ENCODE peak calls at places on chromosomes 6 and 20, in six cellular contexts. H is DMS 273 treated with DMSO at 0.1 percent for 48 hours, K is NCI-H748 treated with DMSO at 0.1 percent for 48 hours, E is activated T-cell treated with anti-CD3 and anti-CD28 coated beads for 24 hours, Q is hepatocyte, J is NCI-H1417. L is an unnamed sample.

GRCh38 chr20:11921326-11921725 is 3.6 kb downstream of the BTBD3 start:
- DNase-seq in H (no peak), K (peak; percentile 53), E (no peak), Q (no peak), J (peak; percentile 86), L (no peak)

GRCh38 chr20:25623225-25623735 is 534 bp downstream of the NANP start:
- DNase-seq in H (no peak), K (no peak), E (peak; percentile 8), Q (peak; percentile 61), J (peak; percentile 80), L (peak; percentile 69)

GRCh38 chr6:71181565-71181964 is 107.0 kb upstream of the OGFRL1 start:
- DNase-seq in H (no peak), K (no peak), E (no peak), Q (peak; percentile 66), J (no peak), L (no peak)

GRCh38 chr6:5960456-5960855 is 46.3 kb downstream of the NRN1 start:
- DNase-seq in H (no peak), K (no peak), E (no peak), Q (no peak), J (no peak), L (no peak)

GRCh38 chr6:84280030-84280429 is 52.6 kb upstream of the CEP162 start:
- DNase-seq in H (no peak), K (no peak), E (no peak), Q (no peak), J (no peak), L (no peak)

GRCh38 chr6:37585523-37585905 is 85.8 kb upstream of the CCDC167 start:
- DNase-seq in H (no peak), K (no peak), E (no peak), Q (no peak), J (no peak), L (no peak)

GRCh38 chr6:93678841-93679454 is 259.6 kb upstream of the EPHA7 start:
- DNase-seq in H (no peak), K (peak; percentile 64), E (no peak), Q (no peak), J (peak; percentile 39), L (no peak)

GRCh38 chr6:80094017-80094416 is 12.5 kb upstream of the BCKDHB start:
- DNase-seq in H (no peak), K (no peak), E (no peak), Q (peak; percentile 28), J (peak; percentile 26), L (peak; percentile 12)

GRCh38 chr6:15513801-15514711 is 148.8 kb downstream of the DTNBP1 start:
- DNase-seq in H (no peak), K (no peak), E (no peak), Q (no peak), J (no peak), L (no peak)

GRCh38 chr6:128569737-128570438 is 49.5 kb upstream of the PTPRK start:
- DNase-seq in H (no peak), K (no peak), E (no peak), Q (peak; percentile 18), J (no peak), L (no peak)

GRCh38 chr6:163522033-163522432 is 107.5 kb downstream of the QKI start:
- DNase-seq in H (no peak), K (no peak), E (no peak), Q (no peak), J (no peak), L (no peak)

GRCh38 chr6:26217714-26218075 is 130.5 kb downstream of the HFE start:
- DNase-seq in H (no peak), K (no peak), E (no peak), Q (no peak), J (peak; percentile 72), L (peak; percentile 83)

GRCh38 chr6:157514659-157515496 is 133.9 kb downstream of the ZDHHC14 start:
- DNase-seq in H (no peak), K (no peak), E (no peak), Q (peak; percentile 35), J (no peak), L (no peak)

GRCh38 chr6:30409184-30409583 is 64.2 kb downstream of the RPP21 start:
- DNase-seq in H (no peak), K (no peak), E (no peak), Q (no peak), J (no peak), L (no peak)

GRCh38 chr6:40755749-40756452 is 168.7 kb upstream of the LRFN2 start:
- DNase-seq in H (no peak), K (no peak), E (no peak), Q (peak; percentile 63), J (no peak), L (no peak)

GRCh38 chr6:160424256-160424655 is 76.1 kb downstream of the SLC22A3 start:
- DNase-seq in H (no peak), K (no peak), E (no peak), Q (no peak), J (no peak), L (no peak)

GRCh38 chr20:57342829-57343228 is 8.2 kb upstream of the RAE1 start:
- DNase-seq in H (no peak), K (no peak), E (no peak), Q (no peak), J (no peak), L (no peak)

GRCh38 chr6:77143659-77144447 is 319.4 kb downstream of the HTR1B start:
- DNase-seq in H (no peak), K (no peak), E (no peak), Q (no peak), J (no peak), L (peak; percentile 18)

GRCh38 chr20:39036851-39037250 is 74.7 kb downstream of the DHX35 start:
- DNase-seq in H (no peak), K (no peak), E (no peak), Q (no peak), J (no peak), L (no peak)

GRCh38 chr6:41976794-41977484 is 35.3 kb upstream of the CCND3 start:
- DNase-seq in H (no peak), K (no peak), E (peak; percentile 37), Q (no peak), J (no peak), L (no peak)

GRCh38 chr6:40349566-40350192 is 237.5 kb downstream of the LRFN2 start:
- DNase-seq in H (peak; percentile 57), K (no peak), E (no peak), Q (no peak), J (no peak), L (no peak)

GRCh38 chr20:59780494-59781185 is 152.8 kb downstream of the SYCP2 start:
- DNase-seq in H (no peak), K (no peak), E (no peak), Q (no peak), J (no peak), L (no peak)

GRCh38 chr6:3734023-3734422 is 17.5 kb downstream of the PXDC1 start:
- DNase-seq in H (no peak), K (no peak), E (no peak), Q (no peak), J (no peak), L (no peak)